ENCODE peak calls at places on chromosomes 13 and 19, in four cellular contexts. X is NAMALWA, S is neural crest cell, F is nephron progenitor cell. Z is an unnamed sample.

GRCh38 chr13:93254775-93255174 is 28.2 kb downstream of the GPC6 start:
- DNase-seq in X (no peak), S (no peak), F (no peak), Z (no peak)

GRCh38 chr19:45739498-45740439 is 6.5 kb downstream of the MEIOSIN start:
- DNase-seq in X (peak; percentile 60), S (no peak), F (no peak), Z (no peak)

GRCh38 chr13:37929308-37929707 is 59.7 kb upstream of the TRPC4 start:
- DNase-seq in X (no peak), S (no peak), F (no peak), Z (no peak)

GRCh38 chr19:10670876-10671804 is 17.0 kb downstream of the ILF3 start:
- DNase-seq in X (no peak), S (no peak), F (no peak), Z (no peak)

GRCh38 chr19:4496304-4496703 is 22.0 kb downstream of the PLIN4 start:
- DNase-seq in X (no peak), S (no peak), F (no peak), Z (no peak)

GRCh38 chr13:37709318-37709717 is 110.8 kb upstream of the POSTN start:
- DNase-seq in X (no peak), S (no peak), F (no peak), Z (no peak)

GRCh38 chr19:57566396-57567256 is 7.0 kb upstream of the ZNF550 start:
- DNase-seq in X (peak; percentile 34), S (no peak), F (no peak), Z (no peak)

GRCh38 chr13:86986448-86986847 is 684.7 kb upstream of the SLITRK5 start:
- DNase-seq in X (no peak), S (no peak), F (no peak), Z (no peak)

GRCh38 chr13:109698779-109699178 is 87.6 kb downstream of the IRS2 start:
- DNase-seq in X (no peak), S (no peak), F (no peak), Z (no peak)

GRCh38 chr13:58144616-58145015 is 513.1 kb downstream of the PCDH17 start:
- DNase-seq in X (no peak), S (no peak), F (no peak), Z (no peak)

GRCh38 chr13:109715902-109716301 is 70.5 kb downstream of the IRS2 start:
- DNase-seq in X (no peak), S (no peak), F (no peak), Z (no peak)

GRCh38 chr13:58080806-58081205 is 449.3 kb downstream of the PCDH17 start:
- DNase-seq in X (no peak), S (no peak), F (no peak), Z (no peak)

GRCh38 chr19:50203281-50204080 is at the start of gene MYH14:
- DNase-seq in X (no peak), S (peak; percentile 88), F (peak; percentile 93), Z (peak; percentile 99)